ENCODE peak calls at places on chromosomes 1 and 21, in ten cellular contexts. G, A, Y, H, E, J, I, S, D and V are unnamed samples.

GRCh38 chr21:45983981-45984551 is 2.5 kb downstream of the COL6A1 start:
- DNase-seq in G (no peak), A (no peak), Y (no peak), H (peak; percentile 6), E (no peak), J (peak; percentile 61), I (peak; percentile 85), S (no peak), D (no peak), V (no peak)

GRCh38 chr1:109904105-109904817 is 6.4 kb upstream of the CSF1 start:
- DNase-seq in G (no peak), A (no peak), Y (no peak), H (no peak), E (no peak), J (peak; percentile 65), I (no peak), S (no peak), D (peak; percentile 58), V (no peak)

GRCh38 chr1:159562680-159563079 is 24.9 kb upstream of the APCS start:
- DNase-seq in G (no peak), A (no peak), Y (no peak), H (no peak), E (no peak), J (no peak), I (no peak), S (no peak), D (no peak), V (no peak)

GRCh38 chr1:160064746-160065145 is 5.2 kb downstream of the KCNJ10 start:
- DNase-seq in G (no peak), A (no peak), Y (no peak), H (no peak), E (no peak), J (no peak), I (no peak), S (no peak), D (no peak), V (no peak)

GRCh38 chr1:62676606-62677356 is 11.4 kb downstream of the DOCK7 start:
- DNase-seq in G (peak; percentile 73), A (peak; percentile 42), Y (no peak), H (no peak), E (no peak), J (peak; percentile 80), I (no peak), S (peak; percentile 66), D (peak; percentile 63), V (no peak)

GRCh38 chr1:179321533-179322216 is 28.1 kb downstream of the SOAT1 start:
- DNase-seq in G (no peak), A (no peak), Y (no peak), H (no peak), E (no peak), J (no peak), I (no peak), S (no peak), D (no peak), V (no peak)

GRCh38 chr1:204357551-204357950 is 2.2 kb downstream of the PLEKHA6 start:
- DNase-seq in G (no peak), A (no peak), Y (no peak), H (no peak), E (no peak), J (no peak), I (peak; percentile 75), S (no peak), D (no peak), V (no peak)

GRCh38 chr1:26351591-26352337 is 2.2 kb downstream of the CRYBG2 start:
- DNase-seq in G (peak; percentile 83), A (no peak), Y (no peak), H (peak; percentile 40), E (peak; percentile 62), J (peak; percentile 47), I (no peak), S (peak; percentile 65), D (peak; percentile 71), V (no peak)

GRCh38 chr21:43352568-43353281 is 74.2 kb downstream of the SIK1 start:
- DNase-seq in G (peak; percentile 22), A (no peak), Y (no peak), H (no peak), E (no peak), J (peak; percentile 24), I (no peak), S (no peak), D (peak; percentile 24), V (no peak)

GRCh38 chr21:42336065-42336464 is 14.7 kb downstream of the TFF2 start:
- DNase-seq in G (no peak), A (no peak), Y (no peak), H (no peak), E (no peak), J (no peak), I (no peak), S (peak; percentile 19), D (peak; percentile 3), V (no peak)

GRCh38 chr1:208252126-208252853 is 8.1 kb upstream of the PLXNA2 start:
- DNase-seq in G (no peak), A (no peak), Y (no peak), H (no peak), E (peak; percentile 91), J (peak; percentile 48), I (no peak), S (no peak), D (no peak), V (no peak)

GRCh38 chr1:174788981-174789380 is 210.8 kb upstream of the CACYBP start:
- DNase-seq in G (peak; percentile 88), A (peak; percentile 42), Y (no peak), H (no peak), E (no peak), J (peak; percentile 91), I (no peak), S (peak; percentile 87), D (peak; percentile 96), V (peak; percentile 32)

GRCh38 chr1:84387480-84388163 is 10.7 kb upstream of the DNASE2B start:
- DNase-seq in G (no peak), A (no peak), Y (no peak), H (no peak), E (no peak), J (no peak), I (no peak), S (no peak), D (no peak), V (no peak)
- TF ChIP-seq CTCF in G (peak; percentile 35), A (peak; percentile 22), Y (no peak), H (no peak), E (no peak), J (peak; percentile 35), I (no peak), S (peak; percentile 27), D (peak; percentile 12), V (peak; percentile 37)

GRCh38 chr21:34922487-34922886 is 126.6 kb downstream of the RUNX1 start:
- DNase-seq in G (no peak), A (no peak), Y (no peak), H (no peak), E (no peak), J (no peak), I (no peak), S (no peak), D (no peak), V (no peak)
- TF ChIP-seq CTCF in G (peak; percentile 14), A (no peak), Y (no peak), H (no peak), E (no peak), J (no peak), I (no peak), S (no peak), D (no peak), V (no peak)

GRCh38 chr21:28773036-28773435 is 219.6 kb downstream of the LTN1 start:
- DNase-seq in G (no peak), A (no peak), Y (no peak), H (no peak), E (no peak), J (peak; percentile 20), I (no peak), S (no peak), D (no peak), V (no peak)

GRCh38 chr21:28769683-28770082 is 223.0 kb downstream of the LTN1 start:
- DNase-seq in G (no peak), A (no peak), Y (no peak), H (no peak), E (no peak), J (peak; percentile 22), I (no peak), S (no peak), D (no peak), V (no peak)

GRCh38 chr21:28771790-28772501 is 220.7 kb downstream of the LTN1 start:
- DNase-seq in G (peak; percentile 75), A (peak; percentile 81), Y (no peak), H (no peak), E (no peak), J (peak; percentile 85), I (no peak), S (peak; percentile 91), D (peak; percentile 84), V (peak; percentile 69)

GRCh38 chr21:28768753-28769152 is 223.9 kb downstream of the LTN1 start:
- DNase-seq in G (no peak), A (no peak), Y (no peak), H (no peak), E (no peak), J (no peak), I (no peak), S (no peak), D (no peak), V (no peak)

DNA sequence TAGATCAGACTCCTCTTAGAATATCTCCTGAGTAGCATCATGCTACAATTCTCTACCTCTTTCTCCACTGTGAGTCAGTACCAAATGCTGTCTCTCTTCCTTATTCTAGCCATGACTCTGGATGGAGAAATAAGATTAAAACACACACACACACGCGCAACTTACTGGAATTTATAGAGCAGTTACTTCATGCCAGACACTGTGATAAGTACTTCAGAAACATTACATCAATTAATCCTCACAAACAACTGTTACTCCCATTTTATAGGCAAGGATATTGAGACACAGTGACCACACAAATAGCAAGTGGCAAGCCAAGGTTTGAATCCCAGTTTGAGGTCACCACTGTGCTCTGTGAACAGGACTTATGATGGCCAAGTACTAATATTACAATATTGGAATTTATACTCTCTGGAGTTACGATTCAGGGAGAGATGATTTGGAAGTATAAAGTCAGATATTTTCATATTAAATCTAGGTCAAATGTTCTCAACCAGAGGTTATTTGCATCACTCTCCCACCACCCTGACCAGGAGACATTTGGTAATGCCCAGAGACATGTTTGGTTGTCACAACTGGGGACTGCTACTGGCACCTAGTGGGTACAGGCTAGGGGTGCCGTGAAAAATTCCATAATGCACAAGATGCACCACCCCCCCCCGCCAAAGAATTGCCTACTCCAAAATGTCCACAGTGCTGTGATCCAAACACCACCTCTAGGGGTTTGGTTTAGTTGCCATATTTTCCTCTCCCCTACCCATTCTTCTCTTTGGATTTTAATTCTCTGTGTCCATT is 221.6 kb downstream of the LTN1 start:
- DNase-seq in G (peak; percentile 18), A (no peak), Y (no peak), H (no peak), E (no peak), J (peak; percentile 59), I (no peak), S (peak; percentile 36), D (peak; percentile 23), V (no peak)
- TF ChIP-seq CTCF in G (no peak), A (no peak), Y (no peak), H (no peak), E (no peak), J (no peak), I (no peak), S (no peak), D (no peak), V (no peak)

DNA sequence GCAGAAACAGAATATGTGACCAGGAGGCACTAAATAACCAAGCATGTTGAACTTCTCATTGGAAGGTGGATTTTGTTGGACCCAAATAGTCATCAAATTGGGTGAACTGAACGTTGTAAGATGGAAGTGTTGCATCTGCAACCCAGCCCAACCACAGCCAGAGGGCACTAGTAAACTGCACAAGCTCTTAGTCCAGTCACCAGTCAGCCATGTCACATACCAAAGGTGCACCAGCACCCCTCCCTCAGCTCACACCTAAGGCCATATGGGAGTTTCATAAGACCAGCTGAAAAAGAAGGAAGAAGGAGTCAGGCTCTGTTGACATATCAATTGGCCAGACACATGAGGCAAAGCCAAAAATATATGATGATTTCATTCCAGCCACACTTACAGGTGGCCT is 481.7 kb upstream of the NR5A2 start:
- DNase-seq in G (peak; percentile 8), A (no peak), Y (no peak), H (no peak), E (peak; percentile 59), J (no peak), I (no peak), S (no peak), D (no peak), V (no peak)
- TF ChIP-seq CTCF in G (peak; percentile 60), A (peak; percentile 11), Y (no peak), H (no peak), E (peak; percentile 16), J (peak; percentile 23), I (no peak), S (peak; percentile 9), D (peak; percentile 23), V (peak; percentile 19)